ENCODE peak calls at places on chromosomes 5 and 9, in nine cellular contexts. U, G, B, L, S, D, M, H and A are unnamed samples.

GRCh38 chr5:111398013-111398412 is 114.3 kb downstream of the STARD4 start:
- DNase-seq in U (no peak), G (no peak), B (no peak), L (no peak), S (no peak), D (no peak), M (no peak), H (no peak), A (no peak)

GRCh38 chr9:113519401-113520108 is 56.0 kb downstream of the RGS3 start:
- DNase-seq in U (no peak), G (no peak), B (no peak), L (peak), S (no peak), D (no peak), M (no peak), H (peak), A (no peak)

GRCh38 chr5:133052317-133053175 is 733 bp downstream of the HSPA4 start:
- DNase-seq in U (no peak), G (no peak), B (no peak), L (peak), S (peak), D (peak), M (peak), H (peak), A (peak)

GRCh38 chr9:128987800-128988199 is 40.3 kb downstream of the NUP188 start:
- DNase-seq in U (peak), G (no peak), B (no peak), L (peak), S (no peak), D (no peak), M (no peak), H (peak), A (no peak)

GRCh38 chr9:81069923-81070322 is 619.4 kb downstream of the TLE1 start:
- DNase-seq in U (no peak), G (no peak), B (no peak), L (no peak), S (no peak), D (no peak), M (no peak), H (peak), A (no peak)

GRCh38 chr9:91949946-91950664 is at the start of gene ROR2:
- DNase-seq in U (no peak), G (no peak), B (peak), L (peak), S (peak), D (peak), M (peak), H (peak), A (peak)

GRCh38 chr5:122756263-122756911 is 18.5 kb upstream of the SNX2 start:
- DNase-seq in U (peak), G (no peak), B (no peak), L (peak), S (no peak), D (no peak), M (no peak), H (peak), A (peak)

GRCh38 chr9:124673063-124673462 is 98.0 kb downstream of the NR6A1 start:
- DNase-seq in U (no peak), G (no peak), B (no peak), L (no peak), S (no peak), D (no peak), M (no peak), H (no peak), A (no peak)

GRCh38 chr9:133256686-133257091 is 18.3 kb downstream of the ABO start:
- DNase-seq in U (no peak), G (no peak), B (no peak), L (no peak), S (no peak), D (no peak), M (no peak), H (no peak), A (no peak)